ENCODE peak calls at places on chromosomes 16 and 17, in four cellular contexts. N is IMR-90, Q is GM12878, H is K562. V is an unnamed sample.

GRCh38 chr17:49020609-49021008 is 23.4 kb downstream of the IGF2BP1 start:
- DNase-seq in N (no peak), Q (no peak), H (no peak), V (no peak)

GRCh38 chr16:48276102-48276501 is 28.8 kb upstream of the ABCC11 start:
- DNase-seq in N (peak), Q (no peak), H (no peak), V (no peak)

GRCh38 chr17:52156576-52156975 is 1.9 kb downstream of the CA10 start:
- DNase-seq in N (no peak), Q (no peak), H (no peak), V (no peak)

GRCh38 chr16:31472559-31473203 is 729 bp downstream of the TGFB1I1 start:
- DNase-seq in N (peak), Q (no peak), H (peak), V (peak)

GRCh38 chr17:2924211-2924610 is 128.0 kb downstream of the RAP1GAP2 start:
- DNase-seq in N (peak), Q (no peak), H (no peak), V (no peak)

GRCh38 chr17:61837175-61838051 is 25.9 kb downstream of the BRIP1 start:
- DNase-seq in N (peak), Q (peak), H (peak), V (peak)

GRCh38 chr16:1154291-1154886 is 1.5 kb downstream of the CACNA1H start:
- DNase-seq in N (no peak), Q (no peak), H (no peak), V (peak)

GRCh38 chr17:70906808-70907207 is 737.5 kb downstream of the KCNJ2 start:
- DNase-seq in N (peak), Q (no peak), H (no peak), V (no peak)

GRCh38 chr17:47955497-47956461 is 1.9 kb downstream of the PRR15L start:
- DNase-seq in N (no peak), Q (no peak), H (no peak), V (no peak)

GRCh38 chr16:87447323-87447722 is 45.5 kb downstream of the ZCCHC14 start:
- DNase-seq in N (peak), Q (no peak), H (no peak), V (no peak)

GRCh38 chr16:81832801-81833547 is 53.9 kb downstream of the PLCG2 start:
- DNase-seq in N (no peak), Q (no peak), H (no peak), V (no peak)

GRCh38 chr17:32870969-32871368 is 6.0 kb downstream of the MYO1D start:
- DNase-seq in N (no peak), Q (no peak), H (no peak), V (no peak)

GRCh38 chr16:77896357-77896972 is 108.1 kb downstream of the VAT1L start:
- DNase-seq in N (no peak), Q (no peak), H (no peak), V (no peak)

GRCh38 chr16:73217654-73218053 is 169.7 kb upstream of the ZFHX3 start:
- DNase-seq in N (no peak), Q (no peak), H (no peak), V (no peak)

GRCh38 chr16:71367243-71367976 is 8.9 kb downstream of the CALB2 start:
- DNase-seq in N (peak), Q (peak), H (peak), V (peak)

GRCh38 chr17:60738287-60738686 is 60.6 kb downstream of the BCAS3 start:
- DNase-seq in N (no peak), Q (no peak), H (no peak), V (no peak)

GRCh38 chr16:86401119-86401518 is 109.2 kb upstream of the FOXF1 start:
- DNase-seq in N (no peak), Q (no peak), H (no peak), V (no peak)

GRCh38 chr16:10180042-10180770 is 2.0 kb downstream of the GRIN2A start:
- DNase-seq in N (no peak), Q (no peak), H (no peak), V (no peak)

GRCh38 chr16:10180771-10181163 is 1.5 kb downstream of the GRIN2A start:
- DNase-seq in N (no peak), Q (no peak), H (peak), V (peak)

GRCh38 chr16:10181196-10182162 is 749 bp downstream of the GRIN2A start:
- DNase-seq in N (peak), Q (no peak), H (peak), V (peak)

GRCh38 chr16:10183606-10183959 is 1.4 kb upstream of the GRIN2A start:
- DNase-seq in N (no peak), Q (no peak), H (no peak), V (no peak)

GRCh38 chr16:10182186-10182683 is at the start of gene GRIN2A:
- DNase-seq in N (no peak), Q (no peak), H (no peak), V (no peak)
- TF ChIP-seq ELK1 in N (no peak), Q (no peak), H (no peak), V (no peak)

GRCh38 chr17:58109197-58109596 is 26.0 kb downstream of the DYNLL2 start:
- DNase-seq in N (no peak), Q (no peak), H (no peak), V (no peak)
- TF ChIP-seq ELK1 in N (no peak), Q (no peak), H (no peak), V (no peak)

DNA sequence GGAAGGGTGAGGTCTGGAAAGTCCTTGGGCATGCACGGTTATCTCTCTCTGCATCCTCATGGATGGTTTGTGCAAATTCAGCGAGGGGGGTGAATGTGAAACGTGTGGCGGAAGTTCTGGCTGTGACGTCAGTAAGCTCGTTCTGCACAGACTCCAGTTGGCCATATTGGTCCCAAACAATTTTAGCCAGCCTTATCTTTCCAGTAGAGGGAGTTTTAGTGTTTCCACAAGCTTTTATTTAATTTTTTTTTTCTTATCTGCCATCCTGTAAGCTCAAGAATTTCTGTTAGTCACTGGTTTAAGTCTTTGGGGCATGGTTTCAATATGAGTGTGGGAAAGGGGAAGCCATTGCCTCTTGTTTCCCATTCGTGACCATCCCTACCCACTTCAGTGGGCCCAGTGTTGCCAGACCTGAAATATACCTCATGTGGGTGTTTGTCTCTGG is 39.0 kb downstream of the HLF start:
- DNase-seq in N (peak), Q (no peak), H (no peak), V (no peak)
- TF ChIP-seq ELK1 in N (no peak), Q (no peak), H (no peak), V (no peak)

GRCh38 chr16:88560722-88561484 is 9.3 kb upstream of the ZC3H18 start:
- DNase-seq in N (peak), Q (no peak), H (peak), V (no peak)
- TF ChIP-seq ELK1 in N (no peak), Q (no peak), H (peak), V (no peak)

GRCh38 chr17:13885953-13886889 is 183.1 kb upstream of the COX10 start:
- DNase-seq in N (peak), Q (no peak), H (no peak), V (no peak)
- TF ChIP-seq ELK1 in N (no peak), Q (no peak), H (no peak), V (no peak)

DNA sequence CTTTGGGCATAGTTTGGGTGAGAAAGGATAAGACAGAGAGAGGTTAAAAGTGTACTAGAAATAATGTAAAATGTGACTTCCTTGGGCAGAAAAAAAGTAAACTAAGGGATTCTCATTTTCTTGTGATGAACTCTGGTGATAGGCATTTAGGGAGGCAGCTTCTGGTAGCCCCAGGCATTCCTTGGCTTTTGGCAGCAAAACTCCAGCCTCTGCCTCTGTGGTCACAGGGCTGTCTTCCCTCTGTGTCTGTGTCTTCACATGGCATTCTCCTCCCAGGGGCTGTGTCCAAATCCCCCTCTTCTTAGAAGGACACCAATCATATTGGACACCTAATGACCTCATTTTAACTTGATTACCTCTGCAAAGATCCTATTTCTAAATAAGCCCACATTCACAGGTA is 54.7 kb downstream of the HS3ST3B1 start:
- DNase-seq in N (no peak), Q (no peak), H (no peak), V (no peak)
- TF ChIP-seq ELK1 in N (no peak), Q (no peak), H (no peak), V (no peak)

GRCh38 chr17:42110301-42111264 is 1.9 kb downstream of the DHX58 start:
- DNase-seq in N (no peak), Q (no peak), H (no peak), V (no peak)
- TF ChIP-seq ELK1 in N (no peak), Q (no peak), H (no peak), V (no peak)

DNA sequence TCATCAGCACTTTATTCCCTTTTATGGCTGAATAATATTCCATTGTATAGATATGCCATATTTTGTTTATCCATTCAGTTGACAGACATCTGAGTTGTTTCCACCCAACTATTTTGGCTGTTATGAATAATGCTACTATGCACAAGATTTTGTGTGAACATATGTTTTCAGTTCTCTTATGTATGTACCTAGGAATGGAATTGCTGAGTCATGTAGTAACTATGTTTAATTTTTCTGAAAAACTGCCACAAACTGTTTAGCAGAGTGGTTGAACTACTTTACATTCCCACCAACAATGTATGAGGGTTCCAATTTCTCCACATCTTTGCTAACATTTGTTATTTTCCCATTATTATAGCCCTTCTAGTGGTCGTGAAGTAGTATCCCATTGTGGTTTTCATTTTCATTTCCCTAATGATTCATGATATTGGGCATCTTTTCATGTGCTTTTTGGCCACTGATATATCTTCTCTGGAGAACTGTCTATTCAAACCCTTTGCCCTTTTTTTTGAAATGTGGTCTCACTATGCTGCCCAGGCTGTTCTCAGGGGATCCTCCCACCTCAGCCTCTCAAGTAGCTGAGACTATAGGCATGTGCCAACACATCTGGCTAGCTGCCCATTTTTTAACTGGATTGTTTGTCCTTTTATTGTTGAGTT is 26.3 kb downstream of the SMURF2 start:
- DNase-seq in N (peak), Q (peak), H (no peak), V (no peak)
- TF ChIP-seq ELK1 in N (no peak), Q (no peak), H (no peak), V (no peak)

GRCh38 chr16:67157892-67158635 is 1.6 kb downstream of the TRADD start:
- DNase-seq in N (no peak), Q (no peak), H (no peak), V (no peak)

GRCh38 chr16:67157106-67157748 is 2.5 kb downstream of the TRADD start:
- DNase-seq in N (no peak), Q (no peak), H (no peak), V (no peak)

GRCh38 chr16:67161595-67162058 is 1.9 kb downstream of the FBXL8 start:
- DNase-seq in N (no peak), Q (no peak), H (no peak), V (no peak)

GRCh38 chr16:67156146-67156844 is 3.4 kb downstream of the TRADD start:
- DNase-seq in N (no peak), Q (no peak), H (no peak), V (no peak)

DNA sequence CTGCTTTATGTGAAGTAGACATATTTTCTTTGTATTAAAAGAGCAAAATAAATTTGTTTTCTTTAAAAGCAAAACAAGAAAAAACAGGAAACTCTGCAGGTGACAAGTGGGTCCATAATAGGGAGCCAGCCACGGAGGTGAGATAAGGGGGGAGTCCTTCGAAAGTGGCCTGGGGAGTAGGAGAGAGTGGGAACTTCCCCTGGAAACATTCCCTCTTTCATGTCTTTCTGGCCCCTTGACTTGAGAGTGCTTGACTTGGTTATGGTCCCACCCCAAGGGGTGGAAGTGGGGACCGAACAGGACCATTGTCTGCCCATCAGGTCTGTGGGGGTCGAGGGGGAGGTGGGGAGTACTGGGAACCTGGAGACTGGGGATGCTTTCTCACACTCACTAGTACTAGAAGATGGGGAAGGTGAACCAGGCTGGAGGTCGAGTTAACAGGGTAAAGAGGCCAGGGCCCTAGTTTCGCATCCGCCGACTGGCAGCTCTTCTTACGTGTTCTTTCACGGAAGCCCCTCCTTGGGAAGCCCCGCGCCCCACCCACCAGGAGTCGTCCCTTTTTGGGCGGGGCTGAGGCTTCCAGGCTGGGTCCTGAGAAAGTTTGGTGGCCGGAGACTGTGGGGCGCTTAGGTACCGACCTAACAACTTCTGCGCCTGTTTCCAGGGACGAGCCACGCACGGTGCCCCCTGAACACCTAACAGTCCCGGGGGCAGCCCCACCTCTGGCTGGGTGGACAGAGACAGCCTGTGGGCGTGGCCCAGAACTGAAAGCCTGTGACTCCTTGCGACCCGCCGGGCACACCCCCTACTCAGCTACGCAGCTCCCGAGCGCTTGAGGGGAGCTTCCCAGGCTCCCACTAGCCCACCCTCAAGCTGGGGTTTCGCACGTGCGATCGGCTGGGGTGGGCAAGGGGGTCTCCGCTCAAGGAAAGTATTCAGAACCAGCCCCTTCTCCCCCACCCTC is 790 bp downstream of the TRADD start:
- DNase-seq in N (no peak), Q (peak), H (peak), V (peak)
- TF ChIP-seq ELK1 in N (no peak), Q (no peak), H (no peak), V (no peak)

DNA sequence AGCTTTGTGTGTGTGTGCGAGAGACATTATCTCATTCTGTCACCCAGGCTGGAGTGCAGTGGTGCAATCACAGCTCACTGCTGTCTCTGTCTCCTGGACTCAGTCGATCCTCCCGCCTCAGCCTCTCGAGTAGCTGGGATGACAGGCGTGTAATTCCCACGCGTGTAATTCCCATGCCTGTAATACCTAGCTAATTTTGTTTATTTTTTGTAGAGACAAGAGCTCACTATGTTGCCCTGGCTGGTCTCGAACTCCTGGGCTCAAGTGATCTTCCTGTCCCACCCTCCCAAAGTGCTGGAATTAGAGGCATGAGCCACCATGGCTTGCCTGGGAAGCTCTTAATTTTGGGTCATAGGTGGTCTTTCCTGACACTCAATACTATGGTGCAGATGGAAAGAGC is 205.3 kb upstream of the TNRC6C start:
- DNase-seq in N (no peak), Q (no peak), H (no peak), V (no peak)
- TF ChIP-seq ELK1 in N (no peak), Q (no peak), H (no peak), V (no peak)